ENCODE peak calls at places on chromosomes 3 and 15, in ten cellular contexts. N is NCI-H526; I is AG08395; K is stimulated activated CD8-positive, alpha-beta memory T cell treated with anti-CD3 and anti-CD28 coated beads, Interleukin-12 subunit alpha, Interleukin-12 subunit beta, amount 100 ng/mL, for 1 hour; A is omental fat pad; X is esophagus muscularis mucosa; M is dorsolateral prefrontal cortex; B is M059J; R is activated naive CD8-positive, alpha-beta T cell treated with anti-CD3 and anti-CD28 coated beads for 36 hours; H is GDM1. D is an unnamed sample.

GRCh38 chr3:153051427-153052095 is 110.5 kb upstream of the RAP2B start:
- DNase-seq in N (no peak), I (peak), K (no peak), A (no peak), X (peak), M (no peak), B (peak), R (no peak), H (no peak), D (no peak)

GRCh38 chr3:65178703-65179102 is 490.9 kb upstream of the ADAMTS9 start:
- DNase-seq in N (no peak), I (no peak), K (no peak), A (no peak), X (no peak), M (no peak), B (peak), R (no peak), H (no peak), D (no peak)

GRCh38 chr3:196741401-196741761 is 1.7 kb downstream of the PAK2 start:
- DNase-seq in N (no peak), I (no peak), K (no peak), A (no peak), X (no peak), M (no peak), B (no peak), R (no peak), H (no peak), D (no peak)

GRCh38 chr3:146403792-146404191 is 65.6 kb downstream of the PLSCR2 start:
- DNase-seq in N (no peak), I (no peak), K (no peak), A (no peak), X (no peak), M (no peak), B (peak), R (no peak), H (no peak), D (no peak)

GRCh38 chr3:33798113-33798417 is 365 bp upstream of the PDCD6IP start:
- DNase-seq in N (peak), I (peak), K (no peak), A (no peak), X (no peak), M (no peak), B (no peak), R (no peak), H (no peak), D (no peak)

GRCh38 chr3:111666041-111666735 is 71.0 kb upstream of the ZBED2 start:
- DNase-seq in N (no peak), I (no peak), K (no peak), A (no peak), X (no peak), M (no peak), B (peak), R (no peak), H (no peak), D (no peak)

GRCh38 chr3:57570878-57571277 is 14.8 kb downstream of the PDE12 start:
- DNase-seq in N (no peak), I (no peak), K (no peak), A (no peak), X (no peak), M (no peak), B (no peak), R (no peak), H (no peak), D (no peak)

GRCh38 chr3:51942603-51943450 is 664 bp downstream of the PARP3 start:
- DNase-seq in N (no peak), I (peak), K (peak), A (peak), X (no peak), M (peak), B (peak), R (peak), H (no peak), D (no peak)

GRCh38 chr3:195077611-195078540 is 193.1 kb downstream of the XXYLT1 start:
- DNase-seq in N (no peak), I (no peak), K (no peak), A (no peak), X (no peak), M (no peak), B (no peak), R (no peak), H (no peak), D (no peak)

GRCh38 chr3:135084404-135084803 is 289.3 kb downstream of the EPHB1 start:
- DNase-seq in N (no peak), I (peak), K (no peak), A (no peak), X (peak), M (no peak), B (peak), R (no peak), H (no peak), D (no peak)

GRCh38 chr3:88150771-88151170 is 1.0 kb downstream of the C3orf38 start:
- DNase-seq in N (no peak), I (no peak), K (no peak), A (no peak), X (no peak), M (no peak), B (no peak), R (no peak), H (no peak), D (no peak)

GRCh38 chr15:34883633-34884032 is 85.9 kb downstream of the AQR start:
- DNase-seq in N (no peak), I (no peak), K (no peak), A (no peak), X (no peak), M (no peak), B (no peak), R (no peak), H (no peak), D (no peak)

GRCh38 chr15:49036650-49037545 is 9.3 kb downstream of the SECISBP2L start:
- DNase-seq in N (no peak), I (peak), K (no peak), A (no peak), X (no peak), M (no peak), B (peak), R (no peak), H (no peak), D (no peak)

GRCh38 chr3:94460914-94461313 is 398.1 kb downstream of the NSUN3 start:
- DNase-seq in N (no peak), I (no peak), K (no peak), A (no peak), X (no peak), M (no peak), B (no peak), R (no peak), H (no peak), D (no peak)

GRCh38 chr3:187960820-187961219 is 193.1 kb upstream of the LPP start:
- DNase-seq in N (no peak), I (no peak), K (no peak), A (no peak), X (no peak), M (no peak), B (no peak), R (no peak), H (no peak), D (no peak)

D was measured in D341Med.